ENCODE peak calls at places on chromosome 3, in five cellular contexts. B is naive thymus-derived CD4-positive, alpha-beta T cell; C is NCI-H2029; J is tibial artery; V is stimulated activated CD8-positive, alpha-beta memory T cell treated with anti-CD3 and anti-CD28 coated beads, Interleukin-4, amount 100 ng/mL, for 48 hours. R is an unnamed sample.

GRCh38 chr3:76352069-76352847 is 566.9 kb upstream of the ZNF717 start:
- DNase-seq in V (no peak), B (no peak), C (no peak), J (no peak), R (no peak)

GRCh38 chr3:120090422-120090821 is 3.8 kb downstream of the GSK3B start:
- DNase-seq in B (no peak), C (no peak), J (no peak), V (no peak), R (no peak)

GRCh38 chr3:106323586-106323985 is 454.8 kb upstream of the CBLB start:
- DNase-seq in B (no peak), V (no peak), C (no peak), J (no peak), R (no peak)

GRCh38 chr3:10964537-10965167 is 27.9 kb upstream of the SLC6A1 start:
- DNase-seq in V (no peak), B (no peak), J (no peak), C (peak), R (no peak)

GRCh38 chr3:132874701-132875100 is 152.5 kb upstream of the NPHP3 start:
- DNase-seq in B (no peak), J (no peak), C (no peak), V (no peak), R (no peak)

GRCh38 chr3:194280777-194281176 is 70.4 kb downstream of the CPN2 start:
- DNase-seq in B (no peak), C (no peak), V (no peak), J (peak), R (no peak)

GRCh38 chr3:188179006-188179966 is 25.3 kb downstream of the LPP start:
- DNase-seq in J (peak), V (no peak), B (no peak), C (peak), R (no peak)

GRCh38 chr3:16391936-16392536 is 121.5 kb downstream of the RFTN1 start:
- DNase-seq in V (no peak), B (no peak), C (no peak), J (no peak), R (no peak)

GRCh38 chr3:135528638-135529037 is 436.9 kb upstream of the PPP2R3A start:
- DNase-seq in B (no peak), C (peak), V (no peak), J (no peak), R (no peak)

R was measured in naive B cell.